ENCODE peak calls at places on chromosomes 5 and 9, in four cellular contexts. C, O, T and W are unnamed samples.
A peak's percentile ranks its signal among the peaks of the same experiment; 100 is the strongest.

GRCh38 chr5:9869616-9870288 is 239.6 kb upstream of the TAS2R1 start:
- DNase-seq in C (peak; percentile 92), O (no peak), T (no peak), W (no peak)

GRCh38 chr5:14071433-14071832 is 71.7 kb upstream of the TRIO start:
- DNase-seq in C (peak; percentile 67), O (no peak), T (no peak), W (no peak)

GRCh38 chr9:16521868-16522381 is 348.5 kb downstream of the BNC2 start:
- DNase-seq in C (peak; percentile 94), O (no peak), T (no peak), W (peak; percentile 70)

GRCh38 chr9:104074876-104075275 is 19.2 kb upstream of the SMC2 start:
- DNase-seq in C (peak; percentile 84), O (no peak), T (peak; percentile 56), W (no peak)

GRCh38 chr5:41256400-41256799 is 43.1 kb upstream of the C6 start:
- DNase-seq in C (no peak), O (no peak), T (no peak), W (no peak)

GRCh38 chr9:131666779-131667178 is 73.1 kb downstream of the RAPGEF1 start:
- DNase-seq in C (no peak), O (no peak), T (no peak), W (no peak)

GRCh38 chr9:95820076-95820475 is 55.4 kb upstream of the ERCC6L2 start:
- DNase-seq in C (no peak), O (no peak), T (no peak), W (no peak)

GRCh38 chr5:85646036-85646435 is 971.7 kb upstream of the COX7C start:
- DNase-seq in C (no peak), O (no peak), T (no peak), W (no peak)

GRCh38 chr5:14440598-14441401 is 140.8 kb upstream of the OTULINL start:
- DNase-seq in C (peak; percentile 97), O (peak; percentile 62), T (no peak), W (peak; percentile 79)

GRCh38 chr5:107010060-107010459 is 660.7 kb downstream of the EFNA5 start:
- DNase-seq in C (no peak), O (no peak), T (no peak), W (no peak)

GRCh38 chr9:33239922-33240321 is at the start of gene SPINK4:
- DNase-seq in C (peak; percentile 37), O (peak; percentile 40), T (no peak), W (no peak)

GRCh38 chr5:122471752-122472061 is 159.7 kb downstream of the SNCAIP start:
- DNase-seq in C (no peak), O (no peak), T (no peak), W (no peak)

GRCh38 chr5:122471031-122471751 is 159.2 kb downstream of the SNCAIP start:
- DNase-seq in C (no peak), O (no peak), T (no peak), W (no peak)

GRCh38 chr5:122468351-122469111 is 156.5 kb downstream of the SNCAIP start:
- DNase-seq in C (no peak), O (no peak), T (no peak), W (no peak)

GRCh38 chr5:122470365-122470764 is 158.3 kb downstream of the SNCAIP start:
- DNase-seq in C (no peak), O (no peak), T (no peak), W (no peak)

GRCh38 chr5:122469520-122469919 is 157.5 kb downstream of the SNCAIP start:
- DNase-seq in C (no peak), O (no peak), T (no peak), W (no peak)
- H3K4me1 ChIP-seq in C (no peaks in the 10 kb centered on the region), O (no peaks in the 10 kb centered on the region), T (no peaks in the 10 kb centered on the region), W (no peaks in the 10 kb centered on the region)

DNA sequence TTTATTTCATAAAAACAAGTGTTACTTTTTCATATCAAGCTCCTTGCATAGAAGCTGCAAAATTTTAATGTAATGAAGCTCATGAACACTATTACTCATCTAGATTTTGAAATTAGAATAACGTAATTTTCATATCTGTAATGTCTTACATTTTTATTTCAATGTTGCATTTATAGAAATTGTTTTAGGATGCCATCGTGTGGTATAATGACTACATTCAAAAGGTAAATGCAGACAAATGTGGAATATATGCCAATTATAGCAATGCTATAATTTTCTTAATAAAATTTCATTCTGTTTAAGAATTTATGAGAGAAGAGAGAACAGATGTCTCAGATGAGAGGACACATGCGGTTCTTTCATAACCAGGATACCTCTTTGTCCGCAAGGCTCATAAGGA is 230.2 kb downstream of the TMEM232 start:
- DNase-seq in C (no peak), O (no peak), T (no peak), W (no peak)
- TF ChIP-seq CTCF in C (no peak), O (no peak), T (no peak), W (no peak)

GRCh38 chr5:141504216-141504615 is 15.3 kb downstream of the PCDHGC5 start:
- DNase-seq in C (no peak), O (no peak), T (no peak), W (no peak)
- H3K4me1 ChIP-seq in C (peaks cover 16% of the 10 kb centered on the region), O (peaks cover 33% of the 10 kb centered on the region), T (no peaks in the 10 kb centered on the region), W (peaks cover 28% of the 10 kb centered on the region)

GRCh38 chr5:51468196-51468595 is 84.9 kb downstream of the ISL1 start:
- DNase-seq in C (no peak), O (no peak), T (no peak), W (no peak)
- TF ChIP-seq CTCF in C (no peak), O (no peak), T (no peak), W (no peak)

DNA sequence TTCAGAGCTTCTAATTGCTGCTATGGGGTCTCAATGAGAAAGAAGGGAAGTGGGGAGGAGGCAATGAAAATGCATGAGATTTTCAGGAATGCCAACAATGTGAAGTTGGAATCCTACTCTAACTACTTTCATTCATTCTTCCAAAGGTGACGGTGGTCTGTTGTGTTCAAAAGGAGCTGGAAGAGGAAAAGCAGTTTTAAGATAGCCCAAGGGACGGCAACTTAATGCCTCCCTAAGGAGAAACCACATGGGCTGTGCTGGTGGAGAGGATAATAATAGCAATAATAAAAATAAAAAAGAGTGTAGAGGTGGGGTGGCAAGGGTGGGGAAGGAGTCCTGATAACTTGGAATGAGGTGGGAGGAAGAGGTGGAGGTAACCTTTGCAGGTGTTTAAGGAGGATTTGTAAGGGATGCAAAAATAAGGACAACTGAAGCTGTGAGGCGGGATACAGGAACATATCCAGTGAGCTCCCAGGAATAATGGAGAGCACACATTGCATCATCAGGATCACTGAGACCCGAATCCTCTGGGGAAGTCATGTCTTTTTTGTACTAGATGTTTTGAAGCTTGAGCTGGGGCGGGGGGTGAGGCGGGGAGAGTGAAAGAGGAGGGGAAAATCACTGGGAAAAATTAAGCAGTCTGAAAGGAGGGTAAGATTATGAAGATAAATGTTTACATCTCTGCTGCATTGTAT is 120.0 kb upstream of the TMEM161B start:
- DNase-seq in C (no peak), O (no peak), T (no peak), W (no peak)
- H3K4me1 ChIP-seq in C (no peaks in the 10 kb centered on the region), O (no peaks in the 10 kb centered on the region), T (no peaks in the 10 kb centered on the region), W (no peaks in the 10 kb centered on the region)